ENCODE peak calls at places on chromosome 5, in nine cellular contexts. One of them, this sample, is unnamed.

GRCh38 chr5:59810041-59810440 is 83.5 kb downstream of the PDE4D start:
- DNase-seq in fibroblast of pulmonary artery: peak; percentile 85
- DNase-seq in stimulated activated CD8-positive, alpha-beta memory T cell treated with anti-CD3 and anti-CD28 coated beads, Interleukin-2, amount 100 ng/mL, for 1 hour: peak; percentile 14
- DNase-seq in iris pigment epithelial cell: peak; percentile 81
- DNase-seq in hypothalamus: peak; percentile 25
- DNase-seq in kidney tubule cell: peak; percentile 69
- DNase-seq in aorta: peak; percentile 81
- DNase-seq in BE2C: peak; percentile 66
- DNase-seq in Peyer's patch: peak; percentile 59
- DNase-seq in this sample: peak; percentile 83

GRCh38 chr5:93425102-93425501 is 155.9 kb downstream of the NR2F1-AS1 start:
- DNase-seq in fibroblast of pulmonary artery: no peak
- DNase-seq in stimulated activated CD8-positive, alpha-beta memory T cell treated with anti-CD3 and anti-CD28 coated beads, Interleukin-2, amount 100 ng/mL, for 1 hour: no peak
- DNase-seq in iris pigment epithelial cell: no peak
- DNase-seq in hypothalamus: no peak
- DNase-seq in kidney tubule cell: peak; percentile 25
- DNase-seq in aorta: no peak
- DNase-seq in BE2C: no peak
- DNase-seq in Peyer's patch: no peak
- DNase-seq in this sample: no peak

GRCh38 chr5:135551593-135552447 is 16.1 kb upstream of the NEUROG1 start:
- DNase-seq in fibroblast of pulmonary artery: peak; percentile 82
- DNase-seq in stimulated activated CD8-positive, alpha-beta memory T cell treated with anti-CD3 and anti-CD28 coated beads, Interleukin-2, amount 100 ng/mL, for 1 hour: no peak
- DNase-seq in iris pigment epithelial cell: peak; percentile 71
- DNase-seq in hypothalamus: peak; percentile 60
- DNase-seq in kidney tubule cell: peak; percentile 82
- DNase-seq in aorta: peak; percentile 68
- DNase-seq in BE2C: peak; percentile 79
- DNase-seq in Peyer's patch: peak; percentile 24
- DNase-seq in this sample: no peak

GRCh38 chr5:101977729-101978345 is 318.2 kb downstream of the SLCO4C1 start:
- DNase-seq in fibroblast of pulmonary artery: peak; percentile 54
- DNase-seq in stimulated activated CD8-positive, alpha-beta memory T cell treated with anti-CD3 and anti-CD28 coated beads, Interleukin-2, amount 100 ng/mL, for 1 hour: no peak
- DNase-seq in iris pigment epithelial cell: peak; percentile 52
- DNase-seq in hypothalamus: no peak
- DNase-seq in kidney tubule cell: peak; percentile 43
- DNase-seq in aorta: no peak
- DNase-seq in BE2C: peak; percentile 11
- DNase-seq in Peyer's patch: no peak
- DNase-seq in this sample: no peak

GRCh38 chr5:19795218-19795617 is 192.8 kb downstream of the CDH18 start:
- DNase-seq in fibroblast of pulmonary artery: peak; percentile 68
- DNase-seq in stimulated activated CD8-positive, alpha-beta memory T cell treated with anti-CD3 and anti-CD28 coated beads, Interleukin-2, amount 100 ng/mL, for 1 hour: no peak
- DNase-seq in iris pigment epithelial cell: peak; percentile 59
- DNase-seq in hypothalamus: no peak
- DNase-seq in kidney tubule cell: peak; percentile 12
- DNase-seq in aorta: no peak
- DNase-seq in BE2C: peak; percentile 25
- DNase-seq in Peyer's patch: no peak
- DNase-seq in this sample: no peak

GRCh38 chr5:129172561-129172960 is 78.0 kb downstream of the ISOC1 start:
- DNase-seq in fibroblast of pulmonary artery: peak; percentile 76
- DNase-seq in stimulated activated CD8-positive, alpha-beta memory T cell treated with anti-CD3 and anti-CD28 coated beads, Interleukin-2, amount 100 ng/mL, for 1 hour: no peak
- DNase-seq in iris pigment epithelial cell: peak; percentile 20
- DNase-seq in hypothalamus: no peak
- DNase-seq in kidney tubule cell: peak; percentile 6
- DNase-seq in aorta: no peak
- DNase-seq in BE2C: no peak
- DNase-seq in Peyer's patch: no peak
- DNase-seq in this sample: no peak

GRCh38 chr5:122463221-122463620 is 151.2 kb downstream of the SNCAIP start:
- DNase-seq in fibroblast of pulmonary artery: peak; percentile 36
- DNase-seq in stimulated activated CD8-positive, alpha-beta memory T cell treated with anti-CD3 and anti-CD28 coated beads, Interleukin-2, amount 100 ng/mL, for 1 hour: no peak
- DNase-seq in iris pigment epithelial cell: peak; percentile 53
- DNase-seq in hypothalamus: no peak
- DNase-seq in kidney tubule cell: no peak
- DNase-seq in aorta: no peak
- DNase-seq in BE2C: no peak
- DNase-seq in Peyer's patch: no peak
- DNase-seq in this sample: no peak

GRCh38 chr5:91296691-91297143 is 86.4 kb downstream of the ARRDC3 start:
- DNase-seq in fibroblast of pulmonary artery: no peak
- DNase-seq in stimulated activated CD8-positive, alpha-beta memory T cell treated with anti-CD3 and anti-CD28 coated beads, Interleukin-2, amount 100 ng/mL, for 1 hour: no peak
- DNase-seq in iris pigment epithelial cell: no peak
- DNase-seq in hypothalamus: no peak
- DNase-seq in kidney tubule cell: peak; percentile 92
- DNase-seq in aorta: peak; percentile 88
- DNase-seq in BE2C: no peak
- DNase-seq in Peyer's patch: no peak
- DNase-seq in this sample: peak; percentile 89

GRCh38 chr5:54959673-54960418 is 25.5 kb downstream of the ESM1 start:
- DNase-seq in fibroblast of pulmonary artery: peak; percentile 16
- DNase-seq in stimulated activated CD8-positive, alpha-beta memory T cell treated with anti-CD3 and anti-CD28 coated beads, Interleukin-2, amount 100 ng/mL, for 1 hour: no peak
- DNase-seq in iris pigment epithelial cell: peak; percentile 32
- DNase-seq in hypothalamus: no peak
- DNase-seq in kidney tubule cell: peak; percentile 22
- DNase-seq in aorta: no peak
- DNase-seq in BE2C: peak; percentile 34
- DNase-seq in Peyer's patch: no peak
- DNase-seq in this sample: no peak

GRCh38 chr5:83340511-83340918 is 131.0 kb upstream of the VCAN start:
- DNase-seq in fibroblast of pulmonary artery: peak; percentile 82
- DNase-seq in stimulated activated CD8-positive, alpha-beta memory T cell treated with anti-CD3 and anti-CD28 coated beads, Interleukin-2, amount 100 ng/mL, for 1 hour: no peak
- DNase-seq in iris pigment epithelial cell: no peak
- DNase-seq in hypothalamus: no peak
- DNase-seq in kidney tubule cell: no peak
- DNase-seq in aorta: no peak
- DNase-seq in BE2C: no peak
- DNase-seq in Peyer's patch: no peak
- DNase-seq in this sample: no peak

GRCh38 chr5:170420809-170421412 is 31.7 kb upstream of the KCNMB1 start:
- DNase-seq in fibroblast of pulmonary artery: peak; percentile 82
- DNase-seq in stimulated activated CD8-positive, alpha-beta memory T cell treated with anti-CD3 and anti-CD28 coated beads, Interleukin-2, amount 100 ng/mL, for 1 hour: no peak
- DNase-seq in iris pigment epithelial cell: peak; percentile 68
- DNase-seq in hypothalamus: peak; percentile 39
- DNase-seq in kidney tubule cell: peak; percentile 61
- DNase-seq in aorta: peak; percentile 63
- DNase-seq in BE2C: peak; percentile 72
- DNase-seq in Peyer's patch: peak; percentile 49
- DNase-seq in this sample: no peak

GRCh38 chr5:138241688-138242547 is 28.8 kb upstream of the CDC23 start:
- DNase-seq in fibroblast of pulmonary artery: peak; percentile 18
- DNase-seq in stimulated activated CD8-positive, alpha-beta memory T cell treated with anti-CD3 and anti-CD28 coated beads, Interleukin-2, amount 100 ng/mL, for 1 hour: no peak
- DNase-seq in iris pigment epithelial cell: peak; percentile 13
- DNase-seq in hypothalamus: no peak
- DNase-seq in kidney tubule cell: peak; percentile 22
- DNase-seq in aorta: peak; percentile 51
- DNase-seq in BE2C: peak; percentile 21
- DNase-seq in Peyer's patch: no peak
- DNase-seq in this sample: peak; percentile 69

GRCh38 chr5:14208071-14209021 is 65.2 kb downstream of the TRIO start:
- DNase-seq in fibroblast of pulmonary artery: peak; percentile 85
- DNase-seq in stimulated activated CD8-positive, alpha-beta memory T cell treated with anti-CD3 and anti-CD28 coated beads, Interleukin-2, amount 100 ng/mL, for 1 hour: no peak
- DNase-seq in iris pigment epithelial cell: peak; percentile 94
- DNase-seq in hypothalamus: no peak
- DNase-seq in kidney tubule cell: peak; percentile 76
- DNase-seq in aorta: no peak
- DNase-seq in BE2C: no peak
- DNase-seq in Peyer's patch: no peak
- DNase-seq in this sample: no peak

GRCh38 chr5:141628175-141628788 is 8.4 kb downstream of the HDAC3 start:
- DNase-seq in fibroblast of pulmonary artery: no peak
- DNase-seq in stimulated activated CD8-positive, alpha-beta memory T cell treated with anti-CD3 and anti-CD28 coated beads, Interleukin-2, amount 100 ng/mL, for 1 hour: no peak
- DNase-seq in iris pigment epithelial cell: peak; percentile 32
- DNase-seq in hypothalamus: no peak
- DNase-seq in kidney tubule cell: no peak
- DNase-seq in aorta: no peak
- DNase-seq in BE2C: no peak
- DNase-seq in Peyer's patch: no peak
- DNase-seq in this sample: peak; percentile 19

GRCh38 chr5:143641549-143641955 is 170.4 kb upstream of the HMHB1 start:
- DNase-seq in fibroblast of pulmonary artery: no peak
- DNase-seq in stimulated activated CD8-positive, alpha-beta memory T cell treated with anti-CD3 and anti-CD28 coated beads, Interleukin-2, amount 100 ng/mL, for 1 hour: no peak
- DNase-seq in iris pigment epithelial cell: peak; percentile 86
- DNase-seq in hypothalamus: no peak
- DNase-seq in kidney tubule cell: no peak
- DNase-seq in aorta: no peak
- DNase-seq in BE2C: no peak
- DNase-seq in Peyer's patch: no peak
- DNase-seq in this sample: no peak

GRCh38 chr5:177432143-177432904 is 5.8 kb downstream of the GRK6 start:
- DNase-seq in fibroblast of pulmonary artery: no peak
- DNase-seq in stimulated activated CD8-positive, alpha-beta memory T cell treated with anti-CD3 and anti-CD28 coated beads, Interleukin-2, amount 100 ng/mL, for 1 hour: no peak
- DNase-seq in iris pigment epithelial cell: no peak
- DNase-seq in hypothalamus: no peak
- DNase-seq in kidney tubule cell: no peak
- DNase-seq in aorta: peak; percentile 52
- DNase-seq in BE2C: peak; percentile 46
- DNase-seq in Peyer's patch: no peak
- DNase-seq in this sample: no peak

GRCh38 chr5:612498-613424 is 621 bp downstream of the CEP72 start:
- DNase-seq in fibroblast of pulmonary artery: no peak
- DNase-seq in stimulated activated CD8-positive, alpha-beta memory T cell treated with anti-CD3 and anti-CD28 coated beads, Interleukin-2, amount 100 ng/mL, for 1 hour: no peak
- DNase-seq in iris pigment epithelial cell: peak; percentile 10
- DNase-seq in hypothalamus: no peak
- DNase-seq in kidney tubule cell: peak; percentile 23
- DNase-seq in aorta: no peak
- DNase-seq in BE2C: peak; percentile 39
- DNase-seq in Peyer's patch: no peak
- DNase-seq in this sample: no peak

GRCh38 chr5:73482383-73483193 is 15.7 kb upstream of the BTF3 start:
- DNase-seq in fibroblast of pulmonary artery: peak; percentile 34
- DNase-seq in stimulated activated CD8-positive, alpha-beta memory T cell treated with anti-CD3 and anti-CD28 coated beads, Interleukin-2, amount 100 ng/mL, for 1 hour: no peak
- DNase-seq in iris pigment epithelial cell: peak; percentile 59
- DNase-seq in hypothalamus: no peak
- DNase-seq in kidney tubule cell: no peak
- DNase-seq in aorta: no peak
- DNase-seq in BE2C: no peak
- DNase-seq in Peyer's patch: no peak
- DNase-seq in this sample: no peak

GRCh38 chr5:56126487-56127179 is 106.5 kb downstream of the ANKRD55 start:
- DNase-seq in fibroblast of pulmonary artery: peak; percentile 81
- DNase-seq in stimulated activated CD8-positive, alpha-beta memory T cell treated with anti-CD3 and anti-CD28 coated beads, Interleukin-2, amount 100 ng/mL, for 1 hour: no peak
- DNase-seq in iris pigment epithelial cell: peak; percentile 60
- DNase-seq in hypothalamus: no peak
- DNase-seq in kidney tubule cell: peak; percentile 66
- DNase-seq in aorta: no peak
- DNase-seq in BE2C: no peak
- DNase-seq in Peyer's patch: no peak
- DNase-seq in this sample: no peak

GRCh38 chr5:172106511-172107356 is 81.3 kb downstream of the STK10 start:
- DNase-seq in fibroblast of pulmonary artery: peak; percentile 33
- DNase-seq in stimulated activated CD8-positive, alpha-beta memory T cell treated with anti-CD3 and anti-CD28 coated beads, Interleukin-2, amount 100 ng/mL, for 1 hour: peak; percentile 49
- DNase-seq in iris pigment epithelial cell: no peak
- DNase-seq in hypothalamus: peak; percentile 32
- DNase-seq in kidney tubule cell: peak; percentile 45
- DNase-seq in aorta: no peak
- DNase-seq in BE2C: peak; percentile 67
- DNase-seq in Peyer's patch: peak; percentile 49
- DNase-seq in this sample: peak; percentile 75

GRCh38 chr5:103621548-103621930 is 59.0 kb upstream of the NUDT12 start:
- DNase-seq in fibroblast of pulmonary artery: no peak
- DNase-seq in stimulated activated CD8-positive, alpha-beta memory T cell treated with anti-CD3 and anti-CD28 coated beads, Interleukin-2, amount 100 ng/mL, for 1 hour: no peak
- DNase-seq in iris pigment epithelial cell: peak; percentile 34
- DNase-seq in hypothalamus: no peak
- DNase-seq in kidney tubule cell: peak; percentile 81
- DNase-seq in aorta: no peak
- DNase-seq in BE2C: no peak
- DNase-seq in Peyer's patch: no peak
- DNase-seq in this sample: no peak

GRCh38 chr5:58046371-58046770 is 413.5 kb downstream of the PLK2 start:
- DNase-seq in fibroblast of pulmonary artery: no peak
- DNase-seq in stimulated activated CD8-positive, alpha-beta memory T cell treated with anti-CD3 and anti-CD28 coated beads, Interleukin-2, amount 100 ng/mL, for 1 hour: no peak
- DNase-seq in iris pigment epithelial cell: no peak
- DNase-seq in hypothalamus: no peak
- DNase-seq in kidney tubule cell: no peak
- DNase-seq in aorta: no peak
- DNase-seq in BE2C: no peak
- DNase-seq in Peyer's patch: no peak
- DNase-seq in this sample: no peak